ENCODE peak calls at places on chromosome 6, in four cellular contexts. One of them, this sample, is unnamed.

GRCh38 chr6:170006524-170007467 is 255.4 kb downstream of the ERMARD start:
- DNase-seq in HCT116: no peak
- DNase-seq in A549: no peak
- DNase-seq in transverse colon: no peak
- DNase-seq in this sample: no peak

GRCh38 chr6:69349776-69350175 is 447.0 kb downstream of the LMBRD1 start:
- DNase-seq in transverse colon: no peak
- DNase-seq in HCT116: no peak
- DNase-seq in A549: no peak
- DNase-seq in this sample: no peak

GRCh38 chr6:73688351-73688750 is 7.7 kb upstream of the CD109 start:
- DNase-seq in HCT116: no peak
- DNase-seq in transverse colon: no peak
- DNase-seq in A549: no peak
- DNase-seq in this sample: no peak

GRCh38 chr6:144215402-144215931 is 65.2 kb downstream of the STX11 start:
- DNase-seq in A549: peak; percentile 18
- DNase-seq in transverse colon: peak; percentile 44
- DNase-seq in HCT116: no peak
- DNase-seq in this sample: peak; percentile 9

GRCh38 chr6:11258260-11259237 is 26.1 kb upstream of the NEDD9 start:
- DNase-seq in HCT116: no peak
- DNase-seq in A549: no peak
- DNase-seq in transverse colon: peak; percentile 38
- DNase-seq in this sample: no peak

GRCh38 chr6:38459291-38459690 is 180.4 kb downstream of the BTBD9 start:
- DNase-seq in HCT116: no peak
- DNase-seq in transverse colon: no peak
- DNase-seq in A549: no peak
- DNase-seq in this sample: no peak

GRCh38 chr6:125155344-125155743 is 1.8 kb downstream of the TPD52L1 start:
- DNase-seq in transverse colon: no peak
- DNase-seq in HCT116: no peak
- DNase-seq in A549: no peak
- DNase-seq in this sample: no peak

GRCh38 chr6:157592566-157592965 is 211.6 kb downstream of the ZDHHC14 start:
- DNase-seq in transverse colon: no peak
- DNase-seq in HCT116: no peak
- DNase-seq in A549: no peak
- DNase-seq in this sample: no peak

GRCh38 chr6:151701820-151702562 is 105.5 kb upstream of the ESR1 start:
- DNase-seq in A549: no peak
- DNase-seq in transverse colon: no peak
- DNase-seq in HCT116: no peak
- DNase-seq in this sample: no peak

GRCh38 chr6:34922177-34922663 is 33.2 kb downstream of the ANKS1A start:
- DNase-seq in A549: no peak
- DNase-seq in transverse colon: no peak
- DNase-seq in HCT116: no peak
- DNase-seq in this sample: no peak

GRCh38 chr6:150478651-150479498 is 110.1 kb downstream of the IYD start:
- DNase-seq in A549: no peak
- DNase-seq in HCT116: no peak
- DNase-seq in transverse colon: no peak
- DNase-seq in this sample: no peak

GRCh38 chr6:158653577-158654354 is 3.9 kb downstream of the SYTL3 start:
- DNase-seq in transverse colon: peak; percentile 74
- DNase-seq in A549: no peak
- DNase-seq in HCT116: no peak
- DNase-seq in this sample: no peak

GRCh38 chr6:29014729-29015608 is 9.9 kb upstream of the ZNF311 start:
- DNase-seq in transverse colon: no peak
- DNase-seq in A549: no peak
- DNase-seq in HCT116: no peak
- DNase-seq in this sample: no peak

GRCh38 chr6:13407709-13408695 is 79.4 kb downstream of the GFOD1 start:
- DNase-seq in HCT116: no peak
- DNase-seq in A549: peak; percentile 58
- DNase-seq in transverse colon: no peak
- DNase-seq in this sample: no peak

GRCh38 chr6:99822741-99823512 is 171.1 kb downstream of the MCHR2 start:
- DNase-seq in HCT116: peak; percentile 37
- DNase-seq in transverse colon: peak; percentile 12
- DNase-seq in A549: peak; percentile 22
- DNase-seq in this sample: no peak

GRCh38 chr6:33410711-33411631 is at the start of gene PHF1:
- DNase-seq in A549: peak; percentile 56
- DNase-seq in transverse colon: peak; percentile 84
- DNase-seq in HCT116: peak; percentile 60
- DNase-seq in this sample: no peak

GRCh38 chr6:143270026-143270425 is 180.5 kb downstream of the ADAT2 start:
- DNase-seq in A549: no peak
- DNase-seq in HCT116: no peak
- DNase-seq in transverse colon: no peak
- DNase-seq in this sample: no peak

GRCh38 chr6:138465007-138465645 is 34.2 kb downstream of the NHSL1 start:
- DNase-seq in transverse colon: no peak
- DNase-seq in A549: peak; percentile 10
- DNase-seq in HCT116: peak; percentile 70
- DNase-seq in this sample: no peak

DNA sequence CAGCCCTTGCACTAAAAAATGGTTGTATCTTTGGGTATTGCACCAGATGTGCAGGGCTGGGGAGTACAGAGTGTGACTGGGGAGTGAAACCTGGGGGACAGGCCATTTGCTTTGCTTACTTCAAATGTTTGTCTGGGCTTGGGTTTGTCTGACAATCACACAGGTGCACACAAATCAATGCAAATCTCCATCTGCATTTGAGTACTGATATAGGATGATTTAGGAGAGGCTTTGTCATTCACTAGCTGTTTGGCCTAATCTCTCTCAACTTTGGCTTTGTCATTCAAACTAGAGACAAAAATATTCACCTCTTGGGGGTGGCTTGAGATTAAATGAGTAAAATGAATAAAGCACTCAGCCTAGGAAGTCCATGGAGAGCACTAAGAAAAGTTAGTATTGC is 3.8 kb downstream of the GUCA1A start:
- DNase-seq in transverse colon: no peak
- DNase-seq in HCT116: no peak
- DNase-seq in A549: no peak
- DNase-seq in this sample: no peak
- H3K27ac ChIP-seq in transverse colon: no peak overlapping the region
- H3K27ac ChIP-seq in HCT116: no peak overlapping the region
- H3K27ac ChIP-seq in A549: no peak overlapping the region
- H3K27ac ChIP-seq in this sample: no peak overlapping the region

GRCh38 chr6:25138024-25138696 is 141.0 kb upstream of the CARMIL1 start:
- DNase-seq in transverse colon: peak; percentile 70
- DNase-seq in A549: peak; percentile 38
- DNase-seq in HCT116: no peak
- DNase-seq in this sample: no peak
- TF ChIP-seq POLR2A in transverse colon: peak; percentile 67
- TF ChIP-seq POLR2A in A549: no peak
- TF ChIP-seq POLR2A in HCT116: no peak
- TF ChIP-seq POLR2A in this sample: peak; percentile 73

GRCh38 chr6:56727097-56727845 is 84.6 kb upstream of the DST start:
- DNase-seq in HCT116: no peak
- DNase-seq in transverse colon: no peak
- DNase-seq in A549: no peak
- DNase-seq in this sample: no peak
- H3K27ac ChIP-seq in HCT116: peak overlapping the region; percentile 82
- H3K27ac ChIP-seq in transverse colon: peak overlapping the region; percentile 58
- H3K27ac ChIP-seq in A549: peak overlapping the region; percentile 72
- H3K27ac ChIP-seq in this sample: no peak overlapping the region

GRCh38 chr6:120083186-120083585 is 733.6 kb upstream of the MAN1A1 start:
- DNase-seq in transverse colon: no peak
- DNase-seq in A549: no peak
- DNase-seq in HCT116: no peak
- DNase-seq in this sample: no peak

DNA sequence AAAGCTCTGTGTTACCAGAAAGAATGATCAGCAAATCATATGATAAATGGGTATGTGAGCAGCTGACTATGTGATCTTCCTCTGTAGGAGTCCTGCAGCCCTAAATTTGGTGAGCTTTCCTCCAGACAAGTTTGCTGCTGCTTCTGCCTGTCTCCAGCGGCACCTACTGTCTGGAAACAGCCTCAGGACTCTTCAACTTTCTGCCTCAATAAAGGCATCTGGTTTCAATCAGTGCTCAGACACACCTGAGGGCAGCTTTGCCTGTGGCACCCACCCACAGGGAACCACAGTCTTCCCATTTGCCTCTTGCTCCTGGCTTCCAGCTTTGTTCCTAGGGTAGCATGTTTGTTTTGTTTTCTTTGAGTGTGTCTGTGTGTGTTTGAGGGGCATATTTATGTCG is 727.9 kb upstream of the MAN1A1 start:
- DNase-seq in HCT116: peak; percentile 23
- DNase-seq in transverse colon: no peak
- DNase-seq in A549: no peak
- DNase-seq in this sample: no peak
- TF ChIP-seq POLR2A in HCT116: no peak
- TF ChIP-seq POLR2A in transverse colon: no peak
- TF ChIP-seq POLR2A in A549: no peak
- TF ChIP-seq POLR2A in this sample: no peak

This sample was measured in esophagus squamous epithelium.